ENCODE peak calls at places on chromosomes 11 and 22, in six cellular contexts. U, T, A, F, L and I are unnamed samples.

GRCh38 chr11:9060700-9061111 is 30.7 kb downstream of the SCUBE2 start:
- DNase-seq in A (no peak), F (no peak), L (no peak), T (no peak), U (peak), I (no peak)

GRCh38 chr11:70265341-70265740 is 5.1 kb upstream of the PPFIA1 start:
- DNase-seq in L (no peak), T (no peak), A (no peak), F (no peak), U (peak), I (no peak)

GRCh38 chr22:19599626-19600243 is 75.5 kb upstream of the CLDN5 start:
- DNase-seq in L (no peak), U (no peak), T (peak), F (no peak), A (no peak), I (no peak)

GRCh38 chr11:128686745-128687177 is 7.1 kb upstream of the FLI1 start:
- DNase-seq in F (peak), A (no peak), U (no peak), L (no peak), T (no peak), I (no peak)

GRCh38 chr11:83241291-83241946 is 44.7 kb downstream of the CCDC90B start:
- DNase-seq in U (peak), T (peak), A (peak), F (peak), L (peak), I (peak)

GRCh38 chr11:44986315-44986714 is 35.6 kb upstream of the TP53I11 start:
- DNase-seq in U (no peak), L (no peak), A (no peak), T (no peak), F (no peak), I (no peak)

GRCh38 chr11:128745296-128746183 is 51.7 kb downstream of the FLI1 start:
- DNase-seq in F (no peak), A (no peak), L (no peak), T (no peak), U (no peak), I (no peak)

GRCh38 chr11:61332266-61332822 is 561 bp downstream of the DDB1 start:
- DNase-seq in U (peak), A (no peak), L (no peak), F (no peak), T (no peak), I (no peak)

GRCh38 chr11:1297576-1298473 is 11.6 kb downstream of the TOLLIP start:
- DNase-seq in A (no peak), T (peak), U (no peak), F (peak), L (no peak), I (no peak)

GRCh38 chr11:61023086-61024035 is 51.9 kb downstream of the CD6 start:
- DNase-seq in A (no peak), U (no peak), F (peak), L (no peak), T (no peak), I (no peak)

GRCh38 chr11:64891880-64892279 is 13.5 kb upstream of the EHD1 start:
- DNase-seq in F (no peak), L (no peak), U (no peak), A (no peak), T (no peak), I (no peak)

GRCh38 chr11:122157540-122158173 is 41.6 kb upstream of the BLID start:
- DNase-seq in L (no peak), U (peak), A (no peak), T (no peak), F (no peak), I (no peak)

GRCh38 chr22:19874307-19875060 is 19.8 kb upstream of the GNB1L start:
- DNase-seq in A (peak), U (no peak), F (no peak), T (no peak), L (no peak), I (peak)

GRCh38 chr11:119744577-119744976 is 15.6 kb upstream of the NECTIN1 start:
- DNase-seq in L (no peak), A (no peak), U (no peak), T (no peak), F (no peak), I (no peak)

GRCh38 chr22:32336185-32336603 is 21.5 kb upstream of the RFPL3 start:
- DNase-seq in A (no peak), F (no peak), U (no peak), T (no peak), L (no peak), I (no peak)

GRCh38 chr11:122334546-122335375 is 218.7 kb upstream of the BLID start:
- DNase-seq in U (no peak), F (no peak), T (no peak), A (no peak), L (no peak), I (no peak)

GRCh38 chr11:11701070-11701469 is 79.3 kb upstream of the GALNT18 start:
- DNase-seq in U (no peak), F (no peak), A (no peak), L (no peak), T (no peak), I (no peak)

GRCh38 chr22:40238425-40239344 is 61.0 kb downstream of the TNRC6B start:
- DNase-seq in A (no peak), F (no peak), T (no peak), U (no peak), L (no peak), I (no peak)

GRCh38 chr22:46646531-46647211 is 26.5 kb downstream of the GRAMD4 start:
- DNase-seq in A (peak), F (peak), U (no peak), L (no peak), T (no peak), I (no peak)

GRCh38 chr11:8206251-8207079 is 37.6 kb upstream of the RIC3 start:
- DNase-seq in U (peak), L (no peak), F (no peak), A (peak), T (no peak), I (peak)

GRCh38 chr11:92409347-92409746 is 184.7 kb downstream of the FAT3 start:
- DNase-seq in U (no peak), A (no peak), F (no peak), L (no peak), T (no peak), I (no peak)

GRCh38 chr11:2194877-2195755 is 23.5 kb upstream of the TH start:
- DNase-seq in U (peak), F (peak), A (peak), T (peak), L (peak), I (peak)

GRCh38 chr11:62732830-62733229 is 4.5 kb downstream of the TTC9C start:
- DNase-seq in A (peak), T (peak), U (peak), L (no peak), F (no peak), I (no peak)

GRCh38 chr22:50699001-50699753 is 26.6 kb downstream of the SHANK3 start:
- DNase-seq in T (no peak), L (no peak), F (no peak), U (no peak), A (no peak), I (no peak)

GRCh38 chr22:33321466-33321865 is 263.3 kb upstream of the SYN3 start:
- DNase-seq in A (no peak), L (no peak), T (no peak), U (no peak), F (no peak), I (no peak)

GRCh38 chr11:23041104-23041503 is 180.8 kb upstream of the CCDC179 start:
- DNase-seq in U (no peak), F (peak), T (no peak), L (no peak), A (no peak), I (no peak)

GRCh38 chr22:38869663-38870062 is 2.4 kb downstream of the CBX6 start:
- DNase-seq in F (no peak), L (no peak), T (no peak), U (no peak), A (no peak), I (no peak)

GRCh38 chr11:114399490-114399889 is 821 bp downstream of the C11orf71 start:
- DNase-seq in L (no peak), F (no peak), A (no peak), T (peak), U (no peak), I (no peak)

GRCh38 chr11:7436146-7436545 is 49.2 kb upstream of the OLFML1 start:
- DNase-seq in L (no peak), T (no peak), F (no peak), A (no peak), U (no peak), I (no peak)

GRCh38 chr11:94781822-94782221 is 13.7 kb downstream of the AMOTL1 start:
- DNase-seq in F (no peak), T (no peak), U (no peak), A (no peak), L (no peak), I (no peak)

GRCh38 chr11:75337195-75337654 is 14.2 kb downstream of the ARRB1 start:
- DNase-seq in L (no peak), U (no peak), T (no peak), F (no peak), A (no peak), I (no peak)

GRCh38 chr22:22877523-22878210 is 9.9 kb upstream of the IGLL5 start:
- DNase-seq in F (peak), A (peak), L (peak), T (peak), U (peak), I (peak)

GRCh38 chr11:110629594-110629993 is 82.6 kb downstream of the ARHGAP20 start:
- DNase-seq in L (no peak), T (no peak), U (no peak), F (no peak), A (no peak), I (no peak)